ENCODE peak calls at places on chromosomes 6 and 20, in nine cellular contexts. S is H9; J is ovary; C is A549; Q is upper lobe of right lung; T is SJCRH30; V is cardiac muscle cell; Y is heart left ventricle; Z is CD8-positive, alpha-beta memory T cell. P is an unnamed sample. For H3K4me1 and H3K9me3, the result is how much of the 10 kb centered on the place peaks cover.

GRCh38 chr20:17014967-17015366 is 211.9 kb upstream of the PCSK2 start:
- DNase-seq in S (no peak), J (no peak), C (no peak), Q (no peak), T (no peak), V (no peak), Y (no peak), Z (no peak), P (no peak)

GRCh38 chr6:53412751-53413150 is 64.0 kb upstream of the ELOVL5 start:
- DNase-seq in S (no peak), J (no peak), C (no peak), Q (no peak), T (no peak), V (peak), Y (no peak), Z (no peak), P (no peak)

GRCh38 chr20:53672484-53673129 is 79.0 kb upstream of the ZNF217 start:
- DNase-seq in S (no peak), J (no peak), C (no peak), Q (no peak), T (no peak), V (no peak), Y (no peak), Z (no peak), P (no peak)

GRCh38 chr6:105402090-105402980 is 547 bp downstream of the PREP start:
- DNase-seq in S (peak), J (no peak), C (peak), Q (peak), T (peak), V (peak), Y (peak), Z (peak), P (peak)

GRCh38 chr6:27296106-27296783 is 15.8 kb downstream of the POM121L2 start:
- DNase-seq in S (peak), J (no peak), C (peak), Q (no peak), T (peak), V (peak), Y (no peak), Z (no peak), P (no peak)

GRCh38 chr6:142680308-142680707 is 264.7 kb downstream of the HIVEP2 start:
- DNase-seq in S (no peak), J (no peak), C (no peak), Q (no peak), T (no peak), V (peak), Y (no peak), Z (no peak), P (no peak)

GRCh38 chr20:56440346-56441007 is 27.9 kb upstream of the RTF2 start:
- DNase-seq in S (no peak), J (no peak), C (no peak), Q (no peak), T (no peak), V (no peak), Y (no peak), Z (peak), P (no peak)

GRCh38 chr20:47876348-47877056 is 91.2 kb upstream of the SULF2 start:
- DNase-seq in S (no peak), J (no peak), C (no peak), Q (no peak), T (no peak), V (no peak), Y (no peak), Z (no peak), P (no peak)

GRCh38 chr6:34190504-34191122 is 44.7 kb upstream of the GRM4 start:
- DNase-seq in S (peak), J (no peak), C (no peak), Q (peak), T (no peak), V (no peak), Y (no peak), Z (no peak), P (no peak)

GRCh38 chr6:161137320-161137719 is 136.5 kb downstream of the AGPAT4 start:
- DNase-seq in S (no peak), J (no peak), C (no peak), Q (no peak), T (no peak), V (no peak), Y (no peak), Z (no peak), P (no peak)

GRCh38 chr6:149318581-149319286 is 1.2 kb downstream of the TAB2 start:
- DNase-seq in S (no peak), J (no peak), C (no peak), Q (no peak), T (peak), V (peak), Y (no peak), Z (no peak), P (peak)

GRCh38 chr6:118705799-118706481 is 54.5 kb upstream of the CEP85L start:
- DNase-seq in S (peak), J (no peak), C (no peak), Q (no peak), T (peak), V (peak), Y (no peak), Z (peak), P (peak)

GRCh38 chr6:44285552-44286284 is 15.5 kb downstream of the TMEM151B start:
- DNase-seq in S (no peak), J (no peak), C (no peak), Q (no peak), T (peak), V (peak), Y (no peak), Z (no peak), P (no peak)

GRCh38 chr6:151413372-151414145 is 22.2 kb upstream of the ZBTB2 start:
- DNase-seq in S (no peak), J (no peak), C (no peak), Q (no peak), T (no peak), V (no peak), Y (no peak), Z (peak), P (no peak)

GRCh38 chr20:5205348-5206210 is 78.8 kb downstream of the CDS2 start:
- DNase-seq in S (peak), J (peak), C (peak), Q (peak), T (peak), V (peak), Y (peak), Z (peak), P (peak)

GRCh38 chr6:167937948-167938911 is 59.2 kb upstream of the KIF25 start:
- DNase-seq in S (peak), J (no peak), C (no peak), Q (no peak), T (no peak), V (no peak), Y (no peak), Z (no peak), P (no peak)

GRCh38 chr20:23363257-23363649 is 1.3 kb downstream of the GZF1 start:
- DNase-seq in S (no peak), J (no peak), C (no peak), Q (no peak), T (no peak), V (no peak), Y (peak), Z (no peak), P (no peak)

GRCh38 chr20:33674294-33675126 is at the start of gene NECAB3:
- DNase-seq in S (peak), J (peak), C (peak), Q (peak), T (peak), V (peak), Y (peak), Z (peak), P (peak)

GRCh38 chr6:28474441-28475219 is 31.3 kb upstream of the ZSCAN23 start:
- DNase-seq in S (no peak), J (no peak), C (peak), Q (no peak), T (peak), V (peak), Y (no peak), Z (no peak), P (peak)

GRCh38 chr6:155187994-155188706 is 75.7 kb upstream of the CLDN20 start:
- DNase-seq in S (no peak), J (no peak), C (no peak), Q (no peak), T (no peak), V (no peak), Y (no peak), Z (no peak), P (no peak)

GRCh38 chr6:136070815-136071214 is 179.3 kb downstream of the MTFR2 start:
- DNase-seq in S (no peak), J (no peak), C (no peak), Q (no peak), T (no peak), V (no peak), Y (no peak), Z (no peak), P (no peak)

GRCh38 chr6:105781248-105781647 is 304.9 kb upstream of the PRDM1 start:
- DNase-seq in S (no peak), J (no peak), C (no peak), Q (no peak), T (no peak), V (no peak), Y (no peak), Z (no peak), P (no peak)

GRCh38 chr20:44056010-44056698 is 130.8 kb downstream of the JPH2 start:
- DNase-seq in S (peak), J (no peak), C (peak), Q (peak), T (peak), V (peak), Y (peak), Z (no peak), P (no peak)

GRCh38 chr6:45610832-45611231 is 233.1 kb upstream of the SUPT3H start:
- DNase-seq in S (no peak), J (no peak), C (no peak), Q (no peak), T (no peak), V (no peak), Y (no peak), Z (no peak), P (no peak)

GRCh38 chr6:43772571-43773049 is 2.6 kb downstream of the VEGFA start:
- DNase-seq in S (peak), J (no peak), C (peak), Q (no peak), T (no peak), V (no peak), Y (peak), Z (no peak), P (peak)

GRCh38 chr6:89385156-89385667 is 26.9 kb downstream of the RRAGD start:
- DNase-seq in S (no peak), J (no peak), C (peak), Q (no peak), T (peak), V (peak), Y (no peak), Z (no peak), P (no peak)

GRCh38 chr6:14682821-14683220 is 563.0 kb upstream of the JARID2 start:
- DNase-seq in S (no peak), J (no peak), C (no peak), Q (no peak), T (no peak), V (peak), Y (no peak), Z (no peak), P (no peak)

GRCh38 chr20:931401-931800 is 15.3 kb upstream of the ANGPT4 start:
- DNase-seq in S (no peak), J (no peak), C (peak), Q (no peak), T (no peak), V (no peak), Y (no peak), Z (no peak), P (no peak)

GRCh38 chr6:124963416-124964083 is 1.3 kb downstream of the RNF217 start:
- DNase-seq in S (no peak), J (no peak), C (peak), Q (no peak), T (no peak), V (peak), Y (no peak), Z (no peak), P (no peak)

GRCh38 chr6:134721095-134721400 is 228.9 kb downstream of the ALDH8A1 start:
- DNase-seq in S (no peak), J (no peak), C (no peak), Q (no peak), T (no peak), V (no peak), Y (no peak), Z (no peak), P (no peak)

GRCh38 chr20:25309395-25310267 is 61.7 kb downstream of the PYGB start:
- DNase-seq in S (no peak), J (no peak), C (peak), Q (peak), T (no peak), V (peak), Y (no peak), Z (no peak), P (no peak)

GRCh38 chr6:6596529-6596928 is 8.0 kb downstream of the LY86 start:
- DNase-seq in S (no peak), J (no peak), C (no peak), Q (no peak), T (no peak), V (no peak), Y (no peak), Z (no peak), P (no peak)

GRCh38 chr6:9136141-9136865 is 701.0 kb upstream of the SLC35B3 start:
- DNase-seq in S (no peak), J (no peak), C (no peak), Q (no peak), T (no peak), V (no peak), Y (no peak), Z (no peak), P (no peak)

GRCh38 chr6:167116109-167116837 is 6.6 kb upstream of the CCR6 start:
- DNase-seq in S (no peak), J (no peak), C (no peak), Q (no peak), T (no peak), V (peak), Y (no peak), Z (no peak), P (no peak)

GRCh38 chr20:1291191-1291741 is 25.2 kb downstream of the SNPH start:
- DNase-seq in S (no peak), J (no peak), C (no peak), Q (no peak), T (peak), V (peak), Y (no peak), Z (no peak), P (no peak)

GRCh38 chr20:20024942-20025341 is 7.8 kb downstream of the NAA20 start:
- DNase-seq in S (no peak), J (no peak), C (no peak), Q (no peak), T (no peak), V (no peak), Y (no peak), Z (no peak), P (no peak)

GRCh38 chr20:45924391-45925261 is 9.9 kb upstream of the PCIF1 start:
- DNase-seq in S (no peak), J (peak), C (no peak), Q (no peak), T (peak), V (peak), Y (peak), Z (no peak), P (no peak)

DNA sequence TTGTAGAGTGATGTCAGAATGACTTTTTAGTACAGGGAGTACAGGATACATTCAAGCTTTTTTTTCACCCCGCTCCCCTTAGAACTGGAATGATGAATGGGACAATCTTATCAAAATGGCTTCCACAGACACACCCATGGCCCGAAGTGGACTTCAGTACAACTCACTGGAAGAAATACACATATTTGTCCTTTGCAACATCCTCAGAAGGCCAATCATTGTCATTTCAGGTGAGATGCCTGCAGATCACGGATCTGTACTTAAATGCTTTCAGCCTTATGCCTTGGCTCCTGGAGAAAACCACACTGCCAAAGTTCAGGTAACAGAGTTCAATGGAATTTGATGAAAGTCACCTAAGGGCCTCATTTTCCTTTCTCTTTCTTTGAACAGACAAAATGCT is 8.5 kb downstream of the TNFAIP3 start:
- DNase-seq in S (no peak), J (no peak), C (no peak), Q (no peak), T (no peak), V (no peak), Y (no peak), Z (no peak), P (no peak)
- H3K4me1 ChIP-seq in S (under half), J (under half), C (under half), Q (under half), T (under half), V (under half), Y (under half), Z (under half), P (under half)

GRCh38 chr20:49281913-49282467 is 4.1 kb upstream of the ZNFX1 start:
- DNase-seq in S (no peak), J (no peak), C (no peak), Q (no peak), T (no peak), V (no peak), Y (no peak), Z (no peak), P (no peak)

GRCh38 chr20:49283176-49283702 is 5.4 kb upstream of the ZNFX1 start:
- DNase-seq in S (no peak), J (no peak), C (no peak), Q (no peak), T (no peak), V (no peak), Y (no peak), Z (no peak), P (peak)

GRCh38 chr20:49282584-49283171 is 4.8 kb upstream of the ZNFX1 start:
- DNase-seq in S (no peak), J (no peak), C (no peak), Q (no peak), T (no peak), V (no peak), Y (no peak), Z (no peak), P (peak)

GRCh38 chr20:49280463-49281058 is 2.7 kb upstream of the ZNFX1 start:
- DNase-seq in S (no peak), J (no peak), C (no peak), Q (no peak), T (no peak), V (no peak), Y (no peak), Z (no peak), P (peak)

GRCh38 chr20:49281059-49281912 is 3.4 kb upstream of the ZNFX1 start:
- DNase-seq in S (peak), J (no peak), C (peak), Q (no peak), T (no peak), V (peak), Y (no peak), Z (no peak), P (peak)
- H3K9me3 ChIP-seq in S (under half), J (under half), C (under half), Q (under half), T (under half), V (under half), Y (under half), Z (half or more), P (under half)

GRCh38 chr20:64226686-64227576 is 28.6 kb upstream of the PCMTD2 start:
- DNase-seq in S (no peak), J (no peak), C (no peak), Q (no peak), T (no peak), V (no peak), Y (peak), Z (no peak), P (no peak)

GRCh38 chr20:64225166-64225595 is 30.4 kb upstream of the PCMTD2 start:
- DNase-seq in S (no peak), J (no peak), C (no peak), Q (no peak), T (no peak), V (no peak), Y (no peak), Z (no peak), P (no peak)

GRCh38 chr20:64224344-64225165 is 31.0 kb upstream of the PCMTD2 start:
- DNase-seq in S (no peak), J (no peak), C (no peak), Q (no peak), T (peak), V (peak), Y (no peak), Z (no peak), P (no peak)

GRCh38 chr20:64228086-64228485 is 27.5 kb upstream of the PCMTD2 start:
- DNase-seq in S (no peak), J (no peak), C (no peak), Q (no peak), T (no peak), V (no peak), Y (peak), Z (no peak), P (no peak)

DNA sequence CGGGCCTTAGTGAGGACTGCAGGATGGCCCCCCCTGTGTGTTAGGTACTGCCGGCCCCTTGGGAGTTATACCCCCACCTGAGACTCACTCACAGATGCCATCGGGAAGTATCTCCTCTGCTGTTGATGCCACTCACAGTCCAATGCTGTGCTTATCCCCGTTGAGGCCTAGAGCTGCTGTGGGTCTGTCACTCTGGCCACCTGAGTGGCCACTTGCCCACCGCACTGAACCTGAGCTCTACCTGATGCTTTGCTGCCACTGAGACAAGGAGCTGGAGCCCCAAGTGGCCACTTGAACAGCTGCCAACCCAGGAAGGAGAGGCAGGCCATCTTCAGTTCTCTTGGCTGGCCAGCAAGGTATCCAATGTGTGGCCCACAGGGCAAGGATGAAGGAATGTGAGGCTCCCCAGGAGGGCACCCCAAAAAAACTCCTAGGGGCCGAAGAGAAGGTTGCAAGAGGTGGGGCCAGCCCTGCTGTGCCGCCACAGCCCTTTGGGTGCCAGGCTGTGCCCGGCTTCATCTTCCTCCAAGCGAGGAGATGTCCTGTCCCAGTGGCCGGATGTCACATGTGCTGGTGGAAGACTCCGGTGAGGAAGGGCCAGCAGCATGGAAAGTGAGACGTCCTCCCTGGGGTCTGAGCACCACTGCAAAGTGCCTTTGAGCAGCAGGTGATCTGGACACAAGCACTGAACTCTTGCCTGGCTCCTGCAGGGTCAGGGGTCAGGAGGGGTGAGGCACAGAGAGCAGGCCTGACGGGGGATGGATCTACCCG is 29.5 kb upstream of the PCMTD2 start:
- DNase-seq in S (no peak), J (no peak), C (no peak), Q (no peak), T (no peak), V (no peak), Y (no peak), Z (no peak), P (no peak)
- H3K4me1 ChIP-seq in S (under half), J (under half), C (under half), Q (under half), T (under half), V (under half), Y (under half), Z (under half), P (under half)

DNA sequence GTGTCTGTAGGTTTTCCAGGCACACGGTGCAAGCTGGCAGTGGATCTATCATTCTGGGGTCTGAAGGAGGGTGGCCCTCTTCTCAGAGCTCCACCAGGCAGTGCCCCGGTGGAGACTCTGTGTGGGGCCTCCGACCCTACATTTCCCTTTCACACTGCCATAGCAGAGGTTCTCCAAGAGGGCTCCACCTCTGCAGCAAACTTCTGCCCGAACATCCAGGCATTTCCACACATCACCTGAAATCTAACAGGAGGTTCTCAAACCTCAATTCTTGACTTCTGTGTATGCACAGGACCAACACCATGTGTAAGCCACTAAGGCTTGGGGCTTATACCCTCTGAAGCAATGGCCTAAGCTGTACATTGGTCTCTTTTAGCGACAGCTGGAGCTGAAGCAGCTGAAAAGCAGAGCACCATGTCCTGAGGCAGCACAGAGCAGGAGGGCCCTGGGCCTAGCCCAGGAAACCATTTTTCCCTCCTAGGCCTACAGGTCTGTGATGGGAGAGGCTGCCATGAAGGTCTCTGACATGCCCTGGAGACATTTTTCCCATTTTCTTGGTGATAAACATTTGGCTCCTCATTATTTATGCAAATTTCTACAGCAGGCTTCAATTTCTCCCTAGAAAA is 253.3 kb downstream of the ERMARD start:
- DNase-seq in S (peak), J (no peak), C (no peak), Q (no peak), T (no peak), V (no peak), Y (no peak), Z (no peak), P (no peak)
- H3K9me3 ChIP-seq in S (under half), J (under half), C (under half), Q (under half), T (under half), V (under half), Y (under half), Z (under half), P (under half)

GRCh38 chr6:107690546-107690863 is 133.6 kb downstream of the SCML4 start:
- DNase-seq in S (no peak), J (no peak), C (no peak), Q (no peak), T (no peak), V (no peak), Y (no peak), Z (no peak), P (no peak)
- H3K4me1 ChIP-seq in S (under half), J (under half), C (under half), Q (under half), T (under half), V (under half), Y (under half), Z (under half), P (under half)

P was measured in HAP-1.